ENCODE peak calls at places on chromosomes 3 and 15, in seven cellular contexts. U is cardiac muscle cell; Z is CD8-positive, alpha-beta T cell; N is Peyer's patch; E is lower lobe of right lung; Y is SK-N-SH; G is GM23338. S is an unnamed sample.
A peak's percentile ranks its signal among the peaks of the same experiment; 100 is the strongest.

GRCh38 chr15:73015493-73015892 is 36.8 kb upstream of the NEO1 start:
- DNase-seq in Y (no peak), E (no peak), G (peak; percentile 32), Z (no peak), N (no peak), U (no peak), S (no peak)

GRCh38 chr3:178369811-178370210 is 166.4 kb upstream of the KCNMB2 start:
- DNase-seq in E (no peak), Z (no peak), U (no peak), N (no peak), G (no peak), Y (no peak), S (no peak)

GRCh38 chr3:14137445-14137844 is 12.6 kb downstream of the TMEM43 start:
- DNase-seq in U (no peak), G (no peak), N (no peak), E (no peak), Z (no peak), Y (no peak), S (no peak)

GRCh38 chr3:80079886-80080285 is 312.1 kb upstream of the ROBO1 start:
- DNase-seq in Y (no peak), U (no peak), E (no peak), N (no peak), G (no peak), Z (no peak), S (no peak)

GRCh38 chr3:127213381-127213918 is 20.5 kb downstream of the PRR23E start:
- DNase-seq in N (no peak), Y (no peak), U (no peak), Z (no peak), E (no peak), G (no peak), S (peak; percentile 30)

GRCh38 chr3:148021400-148021799 is 612.2 kb downstream of the ZIC1 start:
- DNase-seq in N (no peak), Y (no peak), E (peak; percentile 33), U (no peak), Z (no peak), G (no peak), S (no peak)

GRCh38 chr3:164155386-164155785 is 922.9 kb downstream of the SI start:
- DNase-seq in U (no peak), Z (no peak), G (no peak), Y (no peak), N (no peak), E (no peak), S (no peak)

GRCh38 chr15:44536298-44536961 is 517 bp upstream of the EIF3J start:
- DNase-seq in U (no peak), Y (peak; percentile 92), G (peak; percentile 95), Z (no peak), E (peak; percentile 91), N (peak; percentile 80), S (peak; percentile 92)

GRCh38 chr3:184177331-184177731 is 2.7 kb downstream of the AP2M1 start:
- DNase-seq in Y (no peak), N (no peak), U (peak; percentile 74), E (no peak), G (no peak), Z (no peak), S (peak; percentile 76)

GRCh38 chr15:93709708-93710107 is 521.7 kb upstream of the MCTP2 start:
- DNase-seq in E (no peak), Y (no peak), Z (no peak), U (no peak), N (no peak), G (no peak), S (no peak)

GRCh38 chr3:177286034-177286433 is 88.8 kb upstream of the TBL1XR1 start:
- DNase-seq in U (no peak), G (no peak), N (no peak), Y (no peak), Z (no peak), E (no peak), S (peak; percentile 13)

GRCh38 chr3:44130249-44130648 is 111.4 kb upstream of the TOPAZ1 start:
- DNase-seq in N (no peak), Y (no peak), E (no peak), U (no peak), G (no peak), Z (no peak), S (no peak)

GRCh38 chr3:126488886-126489569 is 13.3 kb upstream of the ZXDC start:
- DNase-seq in G (no peak), E (no peak), Z (no peak), N (no peak), Y (no peak), U (no peak), S (no peak)

GRCh38 chr3:168512802-168513201 is 417.1 kb upstream of the GOLIM4 start:
- DNase-seq in Z (no peak), U (no peak), E (no peak), Y (no peak), N (no peak), G (peak; percentile 72), S (no peak)

GRCh38 chr3:54206874-54207273 is 84.5 kb downstream of the CACNA2D3 start:
- DNase-seq in E (no peak), Y (peak; percentile 7), Z (no peak), N (no peak), G (peak; percentile 38), U (no peak), S (no peak)

DNA sequence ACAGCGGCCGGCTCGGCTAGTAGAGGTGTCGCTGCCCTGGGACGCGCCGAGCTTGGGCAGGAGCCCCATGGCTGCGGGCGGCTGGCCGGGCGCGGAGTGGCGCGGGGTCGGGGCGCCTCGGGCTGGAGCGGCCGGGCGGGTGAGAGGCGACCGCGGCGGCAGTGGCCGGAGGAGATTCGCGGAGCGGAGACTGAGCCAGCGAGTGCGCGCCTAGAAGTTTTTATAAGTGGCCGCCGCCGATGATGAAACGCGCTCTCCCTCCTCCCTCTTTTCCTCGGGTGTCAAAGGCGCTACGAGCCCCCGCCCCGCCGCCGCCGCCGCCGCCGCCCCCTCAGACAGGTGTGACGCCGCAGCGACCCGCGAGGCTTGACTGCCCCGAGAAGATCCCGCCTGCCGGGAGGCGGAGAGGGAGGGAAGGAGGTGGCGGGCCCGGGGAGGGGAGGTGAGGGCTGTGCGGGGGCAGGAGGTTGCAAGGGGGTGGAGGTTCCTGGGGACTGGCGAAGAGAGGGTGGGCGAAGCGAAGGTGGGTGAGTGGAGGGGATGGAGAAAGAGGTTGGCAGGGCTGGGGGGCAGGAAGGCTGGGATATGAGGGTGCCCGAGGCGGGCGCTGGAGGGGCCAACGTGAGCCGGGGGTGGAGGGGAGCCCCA is at the start of gene SLCO2A1:
- DNase-seq in G (peak; percentile 78), Z (no peak), Y (peak; percentile 81), E (peak; percentile 64), N (no peak), U (peak; percentile 43), S (no peak)
- H3K4me3 ChIP-seq in G (peak within 1 kb of the TSS; percentile 72), Z (no peak within 1 kb of the TSS), Y (peak within 1 kb of the TSS; percentile 62), E (peak within 1 kb of the TSS; percentile 62), N (peak within 1 kb of the TSS; percentile 42), U (peak within 1 kb of the TSS; percentile 64), S (peak within 1 kb of the TSS; percentile 42)

DNA sequence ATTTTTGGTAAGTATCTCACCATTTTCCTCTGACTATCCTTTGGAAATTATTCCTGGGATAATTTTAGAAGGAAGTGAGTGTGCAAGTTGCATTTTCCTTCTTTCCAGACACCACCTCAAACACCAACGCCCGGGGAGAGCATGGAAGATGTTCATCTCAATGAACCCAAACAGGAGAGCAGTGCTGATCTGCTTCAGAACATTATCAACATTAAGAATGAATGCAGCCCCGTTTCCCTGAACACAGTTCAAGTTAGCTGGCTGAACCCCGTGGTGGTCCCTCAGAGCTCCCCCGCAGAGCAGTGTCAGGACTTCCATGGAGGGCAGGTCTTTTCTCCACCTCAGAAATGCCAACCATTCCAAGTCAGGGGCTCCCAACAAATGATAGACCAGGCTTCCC is 3.7 kb downstream of the NFKBIZ start:
- DNase-seq in Z (no peak), Y (no peak), G (no peak), E (no peak), N (no peak), U (no peak), S (no peak)
- H3K27ac ChIP-seq in Z (no peak overlapping the region), Y (no peak overlapping the region), G (peak overlapping the region; percentile 36), E (no peak overlapping the region), N (no peak overlapping the region), U (no peak overlapping the region), S (no peak overlapping the region)

GRCh38 chr3:56916697-56917336 is 115.1 kb upstream of the ARHGEF3 start:
- DNase-seq in E (no peak), Y (no peak), U (no peak), G (no peak), N (no peak), Z (no peak), S (no peak)

GRCh38 chr3:56917740-56918568 is 116.2 kb upstream of the ARHGEF3 start:
- DNase-seq in Y (no peak), U (no peak), E (no peak), N (peak; percentile 63), G (peak; percentile 38), Z (no peak), S (no peak)

GRCh38 chr3:56914646-56915045 is 112.9 kb upstream of the ARHGEF3 start:
- DNase-seq in E (no peak), Z (no peak), N (no peak), G (no peak), Y (no peak), U (no peak), S (no peak)

GRCh38 chr3:56917337-56917697 is 115.6 kb upstream of the ARHGEF3 start:
- DNase-seq in Y (no peak), G (no peak), N (no peak), Z (no peak), U (no peak), E (no peak), S (no peak)

GRCh38 chr3:56915969-56916586 is 114.3 kb upstream of the ARHGEF3 start:
- DNase-seq in Z (peak; percentile 75), G (peak; percentile 39), Y (no peak), E (peak; percentile 62), N (peak; percentile 79), U (no peak), S (no peak)
- H3K4me3 ChIP-seq in Z (peak overlapping the region; percentile 75), G (no peak overlapping the region), Y (no peak overlapping the region), E (peak overlapping the region; percentile 56), N (peak overlapping the region; percentile 45), U (no peak overlapping the region), S (no peak overlapping the region)

GRCh38 chr3:20061331-20061730 is 21.1 kb downstream of the KAT2B start:
- DNase-seq in Y (no peak), E (no peak), G (no peak), Z (no peak), U (no peak), N (no peak), S (no peak)

GRCh38 chr3:20064387-20064786 is 24.1 kb downstream of the KAT2B start:
- DNase-seq in G (no peak), U (no peak), Y (no peak), E (no peak), N (no peak), Z (no peak), S (no peak)

GRCh38 chr3:20062996-20063395 is 22.8 kb downstream of the KAT2B start:
- DNase-seq in U (no peak), N (no peak), G (no peak), E (no peak), Y (no peak), Z (no peak), S (no peak)

GRCh38 chr3:20057612-20058180 is 17.4 kb downstream of the KAT2B start:
- DNase-seq in G (no peak), Y (no peak), Z (no peak), N (no peak), U (peak; percentile 63), E (no peak), S (no peak)

DNA sequence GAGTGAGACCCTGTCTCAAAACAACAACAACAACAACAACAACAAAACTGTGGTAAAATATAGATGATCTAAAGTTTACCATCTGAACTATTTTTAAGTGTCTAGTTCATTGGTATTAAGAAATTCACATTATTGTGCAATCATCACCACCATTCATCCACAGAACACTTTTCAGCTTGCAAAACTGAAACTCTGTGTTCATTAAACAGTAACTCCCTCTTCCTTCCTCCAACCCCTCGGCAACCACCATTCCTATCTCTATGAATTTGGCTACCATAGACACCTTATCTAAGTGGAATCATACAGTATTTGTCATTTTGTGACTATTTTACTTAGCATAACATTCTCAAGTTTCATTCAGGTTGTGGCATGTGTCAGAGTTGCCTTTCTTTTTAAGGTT is 20.7 kb downstream of the KAT2B start:
- DNase-seq in N (no peak), U (peak; percentile 79), Y (no peak), E (no peak), Z (no peak), G (no peak), S (no peak)
- H3K27ac ChIP-seq in N (peak overlapping the region; percentile 7), U (no peak overlapping the region), Y (no peak overlapping the region), E (peak overlapping the region; percentile 50), Z (no peak overlapping the region), G (no peak overlapping the region), S (no peak overlapping the region)

S was measured in aorta.